ENCODE peak calls at places on chromosomes 4 and X, in six cellular contexts. One of them, this sample, is unnamed.

GRCh38 chr4:11505225-11505971 is 76.7 kb upstream of the HS3ST1 start:
- DNase-seq in endothelial cell of umbilical vein: peak; percentile 96
- DNase-seq in SK-N-SH: no peak
- DNase-seq in CD8-positive, alpha-beta T cell: no peak
- DNase-seq in lung: no peak
- DNase-seq in brain microvascular endothelial cell: no peak
- DNase-seq in this sample: peak; percentile 98

GRCh38 chr4:150343796-150344195 is 238.2 kb upstream of the MAB21L2 start:
- DNase-seq in endothelial cell of umbilical vein: no peak
- DNase-seq in SK-N-SH: no peak
- DNase-seq in CD8-positive, alpha-beta T cell: no peak
- DNase-seq in lung: no peak
- DNase-seq in brain microvascular endothelial cell: no peak
- DNase-seq in this sample: no peak

GRCh38 chr4:124711469-124712416 is 789 bp downstream of the ANKRD50 start:
- DNase-seq in endothelial cell of umbilical vein: peak; percentile 77
- DNase-seq in SK-N-SH: peak; percentile 88
- DNase-seq in CD8-positive, alpha-beta T cell: no peak
- DNase-seq in lung: peak; percentile 64
- DNase-seq in brain microvascular endothelial cell: peak; percentile 70
- DNase-seq in this sample: peak; percentile 81

GRCh38 chr4:182978152-182978827 is 61.1 kb upstream of the DCTD start:
- DNase-seq in endothelial cell of umbilical vein: peak; percentile 33
- DNase-seq in SK-N-SH: no peak
- DNase-seq in CD8-positive, alpha-beta T cell: no peak
- DNase-seq in lung: no peak
- DNase-seq in brain microvascular endothelial cell: peak; percentile 88
- DNase-seq in this sample: peak; percentile 67

GRCh38 chr4:8228319-8229250 is 29.5 kb downstream of the SH3TC1 start:
- DNase-seq in endothelial cell of umbilical vein: peak; percentile 88
- DNase-seq in SK-N-SH: no peak
- DNase-seq in CD8-positive, alpha-beta T cell: peak; percentile 47
- DNase-seq in lung: peak; percentile 86
- DNase-seq in brain microvascular endothelial cell: peak; percentile 61
- DNase-seq in this sample: peak; percentile 95

GRCh38 chr4:106522839-106523238 is 154.3 kb upstream of the GIMD1 start:
- DNase-seq in endothelial cell of umbilical vein: peak; percentile 13
- DNase-seq in SK-N-SH: peak; percentile 20
- DNase-seq in CD8-positive, alpha-beta T cell: no peak
- DNase-seq in lung: no peak
- DNase-seq in brain microvascular endothelial cell: peak; percentile 31
- DNase-seq in this sample: no peak

GRCh38 chr4:83284161-83285021 is at the start of gene COQ2:
- DNase-seq in endothelial cell of umbilical vein: peak; percentile 96
- DNase-seq in SK-N-SH: peak; percentile 95
- DNase-seq in CD8-positive, alpha-beta T cell: peak; percentile 90
- DNase-seq in lung: peak; percentile 96
- DNase-seq in brain microvascular endothelial cell: peak; percentile 93
- DNase-seq in this sample: peak; percentile 89

GRCh38 chrX:47483310-47484268 is 567 bp upstream of the ZNF41 start:
- DNase-seq in endothelial cell of umbilical vein: peak; percentile 86
- DNase-seq in SK-N-SH: peak; percentile 49
- DNase-seq in CD8-positive, alpha-beta T cell: no peak
- DNase-seq in lung: no peak
- DNase-seq in brain microvascular endothelial cell: no peak
- DNase-seq in this sample: peak; percentile 12

GRCh38 chrX:78619829-78620228 is 39.3 kb downstream of the RTL3 start:
- DNase-seq in endothelial cell of umbilical vein: peak; percentile 20
- DNase-seq in SK-N-SH: no peak
- DNase-seq in CD8-positive, alpha-beta T cell: no peak
- DNase-seq in lung: no peak
- DNase-seq in brain microvascular endothelial cell: peak; percentile 32
- DNase-seq in this sample: no peak

GRCh38 chr4:110310795-110311194 is 112.4 kb upstream of the ELOVL6 start:
- DNase-seq in endothelial cell of umbilical vein: no peak
- DNase-seq in SK-N-SH: no peak
- DNase-seq in CD8-positive, alpha-beta T cell: no peak
- DNase-seq in lung: no peak
- DNase-seq in brain microvascular endothelial cell: no peak
- DNase-seq in this sample: no peak

GRCh38 chr4:68378226-68378625 is 28.3 kb upstream of the YTHDC1 start:
- DNase-seq in endothelial cell of umbilical vein: no peak
- DNase-seq in SK-N-SH: no peak
- DNase-seq in CD8-positive, alpha-beta T cell: no peak
- DNase-seq in lung: no peak
- DNase-seq in brain microvascular endothelial cell: no peak
- DNase-seq in this sample: no peak

GRCh38 chr4:183097251-183098079 is 1.6 kb upstream of the WWC2 start:
- DNase-seq in endothelial cell of umbilical vein: no peak
- DNase-seq in SK-N-SH: no peak
- DNase-seq in CD8-positive, alpha-beta T cell: no peak
- DNase-seq in lung: no peak
- DNase-seq in brain microvascular endothelial cell: no peak
- DNase-seq in this sample: no peak

GRCh38 chr4:6425336-6425735 is 47.1 kb downstream of the PPP2R2C start:
- DNase-seq in endothelial cell of umbilical vein: no peak
- DNase-seq in SK-N-SH: no peak
- DNase-seq in CD8-positive, alpha-beta T cell: no peak
- DNase-seq in lung: no peak
- DNase-seq in brain microvascular endothelial cell: no peak
- DNase-seq in this sample: no peak

GRCh38 chr4:32488690-32489089 is 1768.5 kb downstream of the PCDH7 start:
- DNase-seq in endothelial cell of umbilical vein: no peak
- DNase-seq in SK-N-SH: no peak
- DNase-seq in CD8-positive, alpha-beta T cell: no peak
- DNase-seq in lung: no peak
- DNase-seq in brain microvascular endothelial cell: no peak
- DNase-seq in this sample: no peak

GRCh38 chrX:22165732-22166457 is 106.8 kb upstream of the CBLL2 start:
- DNase-seq in endothelial cell of umbilical vein: no peak
- DNase-seq in SK-N-SH: no peak
- DNase-seq in CD8-positive, alpha-beta T cell: no peak
- DNase-seq in lung: no peak
- DNase-seq in brain microvascular endothelial cell: peak; percentile 27
- DNase-seq in this sample: peak; percentile 16

GRCh38 chrX:133434197-133434820 is 19.0 kb upstream of the GPC4 start:
- DNase-seq in endothelial cell of umbilical vein: no peak
- DNase-seq in SK-N-SH: no peak
- DNase-seq in CD8-positive, alpha-beta T cell: no peak
- DNase-seq in lung: no peak
- DNase-seq in brain microvascular endothelial cell: no peak
- DNase-seq in this sample: no peak

GRCh38 chrX:21996872-21997271 is 35.3 kb upstream of the PHEX start:
- DNase-seq in endothelial cell of umbilical vein: peak; percentile 17
- DNase-seq in SK-N-SH: no peak
- DNase-seq in CD8-positive, alpha-beta T cell: no peak
- DNase-seq in lung: no peak
- DNase-seq in brain microvascular endothelial cell: peak; percentile 20
- DNase-seq in this sample: peak; percentile 29

GRCh38 chr4:89134775-89135319 is 23.5 kb downstream of the TIGD2 start:
- DNase-seq in endothelial cell of umbilical vein: peak; percentile 68
- DNase-seq in SK-N-SH: no peak
- DNase-seq in CD8-positive, alpha-beta T cell: no peak
- DNase-seq in lung: no peak
- DNase-seq in brain microvascular endothelial cell: peak; percentile 83
- DNase-seq in this sample: peak; percentile 71

GRCh38 chrX:68898661-68899060 is 69.8 kb downstream of the EFNB1 start:
- DNase-seq in endothelial cell of umbilical vein: no peak
- DNase-seq in SK-N-SH: no peak
- DNase-seq in CD8-positive, alpha-beta T cell: no peak
- DNase-seq in lung: no peak
- DNase-seq in brain microvascular endothelial cell: no peak
- DNase-seq in this sample: no peak

GRCh38 chrX:118823263-118824172 is at the start of gene ZCCHC12:
- DNase-seq in endothelial cell of umbilical vein: peak; percentile 54
- DNase-seq in SK-N-SH: peak; percentile 77
- DNase-seq in CD8-positive, alpha-beta T cell: peak; percentile 2
- DNase-seq in lung: no peak
- DNase-seq in brain microvascular endothelial cell: peak; percentile 37
- DNase-seq in this sample: peak; percentile 25

GRCh38 chr4:106898621-106899230 is 137.4 kb downstream of the DKK2 start:
- DNase-seq in endothelial cell of umbilical vein: peak; percentile 61
- DNase-seq in SK-N-SH: peak; percentile 33
- DNase-seq in CD8-positive, alpha-beta T cell: no peak
- DNase-seq in lung: peak; percentile 49
- DNase-seq in brain microvascular endothelial cell: peak; percentile 70
- DNase-seq in this sample: peak; percentile 37

GRCh38 chrX:9291666-9292065 is 173.2 kb upstream of the TBL1X start:
- DNase-seq in endothelial cell of umbilical vein: no peak
- DNase-seq in SK-N-SH: no peak
- DNase-seq in CD8-positive, alpha-beta T cell: no peak
- DNase-seq in lung: no peak
- DNase-seq in brain microvascular endothelial cell: no peak
- DNase-seq in this sample: no peak

GRCh38 chrX:66163849-66164401 is at the start of gene HEPH:
- DNase-seq in endothelial cell of umbilical vein: no peak
- DNase-seq in SK-N-SH: no peak
- DNase-seq in CD8-positive, alpha-beta T cell: no peak
- DNase-seq in lung: no peak
- DNase-seq in brain microvascular endothelial cell: no peak
- DNase-seq in this sample: peak; percentile 21

GRCh38 chr4:167168611-167169010 is 65.7 kb downstream of the SPOCK3 start:
- DNase-seq in endothelial cell of umbilical vein: no peak
- DNase-seq in SK-N-SH: no peak
- DNase-seq in CD8-positive, alpha-beta T cell: no peak
- DNase-seq in lung: no peak
- DNase-seq in brain microvascular endothelial cell: no peak
- DNase-seq in this sample: no peak
- H3K27ac ChIP-seq in endothelial cell of umbilical vein: no peak overlapping the region
- H3K27ac ChIP-seq in SK-N-SH: no peak overlapping the region
- H3K27ac ChIP-seq in CD8-positive, alpha-beta T cell: no peak overlapping the region
- H3K27ac ChIP-seq in lung: no peak overlapping the region
- H3K27ac ChIP-seq in brain microvascular endothelial cell: no peak overlapping the region
- H3K27ac ChIP-seq in this sample: no peak overlapping the region

GRCh38 chr4:113678651-113679050 is 82.9 kb downstream of the CAMK2D start:
- DNase-seq in endothelial cell of umbilical vein: no peak
- DNase-seq in SK-N-SH: no peak
- DNase-seq in CD8-positive, alpha-beta T cell: no peak
- DNase-seq in lung: no peak
- DNase-seq in brain microvascular endothelial cell: no peak
- DNase-seq in this sample: no peak

GRCh38 chr4:113683143-113683542 is 78.4 kb downstream of the CAMK2D start:
- DNase-seq in endothelial cell of umbilical vein: no peak
- DNase-seq in SK-N-SH: no peak
- DNase-seq in CD8-positive, alpha-beta T cell: peak; percentile 26
- DNase-seq in lung: no peak
- DNase-seq in brain microvascular endothelial cell: no peak
- DNase-seq in this sample: peak; percentile 45

GRCh38 chr4:113684534-113685091 is 76.9 kb downstream of the CAMK2D start:
- DNase-seq in endothelial cell of umbilical vein: no peak
- DNase-seq in SK-N-SH: peak; percentile 26
- DNase-seq in CD8-positive, alpha-beta T cell: no peak
- DNase-seq in lung: no peak
- DNase-seq in brain microvascular endothelial cell: peak; percentile 57
- DNase-seq in this sample: no peak

GRCh38 chr4:113686950-113687718 is 74.4 kb downstream of the CAMK2D start:
- DNase-seq in endothelial cell of umbilical vein: no peak
- DNase-seq in SK-N-SH: no peak
- DNase-seq in CD8-positive, alpha-beta T cell: no peak
- DNase-seq in lung: no peak
- DNase-seq in brain microvascular endothelial cell: peak; percentile 53
- DNase-seq in this sample: no peak

GRCh38 chr4:113682730-113683129 is 78.8 kb downstream of the CAMK2D start:
- DNase-seq in endothelial cell of umbilical vein: no peak
- DNase-seq in SK-N-SH: no peak
- DNase-seq in CD8-positive, alpha-beta T cell: no peak
- DNase-seq in lung: no peak
- DNase-seq in brain microvascular endothelial cell: no peak
- DNase-seq in this sample: peak; percentile 32
- H3K27ac ChIP-seq in endothelial cell of umbilical vein: no peak overlapping the region
- H3K27ac ChIP-seq in SK-N-SH: peak overlapping the region; percentile 58
- H3K27ac ChIP-seq in CD8-positive, alpha-beta T cell: peak overlapping the region; percentile 6
- H3K27ac ChIP-seq in lung: peak overlapping the region; percentile 36
- H3K27ac ChIP-seq in brain microvascular endothelial cell: peak overlapping the region; percentile 22
- H3K27ac ChIP-seq in this sample: no peak overlapping the region

GRCh38 chr4:139761461-139761860 is 95.8 kb downstream of the MGST2 start:
- DNase-seq in endothelial cell of umbilical vein: no peak
- DNase-seq in SK-N-SH: peak; percentile 32
- DNase-seq in CD8-positive, alpha-beta T cell: no peak
- DNase-seq in lung: no peak
- DNase-seq in brain microvascular endothelial cell: peak; percentile 28
- DNase-seq in this sample: peak; percentile 34
- H3K27ac ChIP-seq in endothelial cell of umbilical vein: no peak overlapping the region
- H3K27ac ChIP-seq in SK-N-SH: no peak overlapping the region
- H3K27ac ChIP-seq in CD8-positive, alpha-beta T cell: no peak overlapping the region
- H3K27ac ChIP-seq in lung: peak overlapping the region; percentile 68
- H3K27ac ChIP-seq in brain microvascular endothelial cell: no peak overlapping the region
- H3K27ac ChIP-seq in this sample: no peak overlapping the region

DNA sequence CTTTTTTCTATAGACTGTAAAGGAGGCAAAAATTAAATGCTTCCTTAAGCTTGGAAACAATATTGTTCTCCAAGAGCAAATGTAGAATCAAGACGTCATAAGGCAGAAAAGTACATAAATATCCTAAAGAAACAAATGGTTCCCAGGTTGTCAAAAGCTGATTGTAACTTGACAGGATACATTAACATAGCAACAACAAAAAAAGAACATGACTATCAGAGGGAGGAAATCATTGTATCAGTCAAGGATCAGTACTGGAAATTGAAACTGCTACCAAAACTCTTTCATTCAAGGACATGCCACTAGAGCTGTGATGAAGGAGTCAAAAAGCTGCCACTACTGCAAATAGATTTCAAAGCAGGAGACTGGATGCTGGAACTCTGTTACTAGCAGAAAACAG is 168.3 kb downstream of the BTC start:
- DNase-seq in endothelial cell of umbilical vein: peak; percentile 80
- DNase-seq in SK-N-SH: no peak
- DNase-seq in CD8-positive, alpha-beta T cell: no peak
- DNase-seq in lung: no peak
- DNase-seq in brain microvascular endothelial cell: no peak
- DNase-seq in this sample: no peak
- H3K27ac ChIP-seq in endothelial cell of umbilical vein: peak overlapping the region; percentile 98
- H3K27ac ChIP-seq in SK-N-SH: no peak overlapping the region
- H3K27ac ChIP-seq in CD8-positive, alpha-beta T cell: no peak overlapping the region
- H3K27ac ChIP-seq in lung: no peak overlapping the region
- H3K27ac ChIP-seq in brain microvascular endothelial cell: no peak overlapping the region
- H3K27ac ChIP-seq in this sample: no peak overlapping the region

DNA sequence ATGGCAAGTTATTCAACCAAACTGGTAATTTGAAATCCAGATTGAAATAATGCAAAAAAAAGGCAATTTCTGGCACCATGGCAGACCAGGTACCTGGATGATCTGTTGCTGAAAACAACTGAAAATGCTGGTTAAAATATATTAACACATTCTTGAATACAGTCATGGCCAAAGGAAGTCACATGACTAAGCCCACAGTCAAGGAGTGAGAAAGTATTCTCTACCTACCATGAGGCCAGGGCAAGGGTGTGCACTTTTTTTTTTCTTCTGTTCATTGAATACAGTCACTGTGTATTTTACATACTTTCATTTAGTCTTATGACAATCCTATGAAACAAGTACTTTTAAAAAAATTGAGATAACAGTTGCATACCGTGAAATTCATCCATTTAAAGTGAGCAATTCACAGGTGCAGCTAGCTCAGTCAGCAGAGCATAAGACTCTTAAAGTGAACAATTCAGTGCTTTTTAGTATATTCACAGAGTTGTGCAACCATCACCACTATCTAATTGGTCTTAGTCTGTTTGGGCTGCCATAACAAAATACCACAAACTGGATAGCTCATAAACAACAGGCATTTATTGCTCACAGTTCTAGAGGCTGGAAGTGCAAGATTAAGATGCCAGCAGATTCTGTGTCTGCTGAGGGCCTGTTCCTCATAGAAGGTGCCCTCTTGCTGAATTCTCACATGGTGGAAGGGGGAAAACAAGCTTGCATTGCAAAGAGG is 4.8 kb upstream of the MPP1 start:
- DNase-seq in endothelial cell of umbilical vein: no peak
- DNase-seq in SK-N-SH: no peak
- DNase-seq in CD8-positive, alpha-beta T cell: no peak
- DNase-seq in lung: no peak
- DNase-seq in brain microvascular endothelial cell: no peak
- DNase-seq in this sample: no peak
- H3K27ac ChIP-seq in endothelial cell of umbilical vein: no peak overlapping the region
- H3K27ac ChIP-seq in SK-N-SH: no peak overlapping the region
- H3K27ac ChIP-seq in CD8-positive, alpha-beta T cell: no peak overlapping the region
- H3K27ac ChIP-seq in lung: no peak overlapping the region
- H3K27ac ChIP-seq in brain microvascular endothelial cell: no peak overlapping the region
- H3K27ac ChIP-seq in this sample: no peak overlapping the region